ENCODE peak calls at places on chromosomes 3 and 15, in four cellular contexts. One of them, this sample, is unnamed.

GRCh38 chr3:21170964-21171363 is 580.0 kb downstream of the ZNF385D start:
- DNase-seq in A549: no peak
- DNase-seq in effector CD4-positive, alpha-beta T cell: no peak
- DNase-seq in right atrium auricular region: no peak
- DNase-seq in this sample: no peak

GRCh38 chr3:98508582-98508981 is 11.1 kb downstream of the OR5K2 start:
- DNase-seq in right atrium auricular region: no peak
- DNase-seq in A549: no peak
- DNase-seq in effector CD4-positive, alpha-beta T cell: no peak
- DNase-seq in this sample: no peak

GRCh38 chr15:43511012-43511885 is 6.2 kb upstream of the MAP1A start:
- DNase-seq in A549: peak; percentile 38
- DNase-seq in effector CD4-positive, alpha-beta T cell: no peak
- DNase-seq in right atrium auricular region: peak; percentile 55
- DNase-seq in this sample: no peak

GRCh38 chr15:34883042-34883441 is 86.5 kb downstream of the AQR start:
- DNase-seq in right atrium auricular region: no peak
- DNase-seq in effector CD4-positive, alpha-beta T cell: no peak
- DNase-seq in A549: no peak
- DNase-seq in this sample: no peak

GRCh38 chr15:39515765-39516164 is 65.1 kb upstream of the THBS1 start:
- DNase-seq in A549: no peak
- DNase-seq in effector CD4-positive, alpha-beta T cell: no peak
- DNase-seq in right atrium auricular region: no peak
- DNase-seq in this sample: no peak

GRCh38 chr3:52293491-52294319 is 6.1 kb downstream of the GLYCTK start:
- DNase-seq in effector CD4-positive, alpha-beta T cell: no peak
- DNase-seq in right atrium auricular region: no peak
- DNase-seq in A549: no peak
- DNase-seq in this sample: no peak

GRCh38 chr15:97902140-97902780 is 58.2 kb upstream of the ARRDC4 start:
- DNase-seq in right atrium auricular region: no peak
- DNase-seq in A549: no peak
- DNase-seq in effector CD4-positive, alpha-beta T cell: no peak
- DNase-seq in this sample: no peak

GRCh38 chr15:90143176-90143655 is 40.9 kb upstream of the IDH2 start:
- DNase-seq in effector CD4-positive, alpha-beta T cell: peak; percentile 33
- DNase-seq in A549: peak; percentile 91
- DNase-seq in right atrium auricular region: no peak
- DNase-seq in this sample: peak; percentile 33

GRCh38 chr15:83158393-83158792 is 49.2 kb downstream of the HDGFL3 start:
- DNase-seq in effector CD4-positive, alpha-beta T cell: no peak
- DNase-seq in A549: no peak
- DNase-seq in right atrium auricular region: no peak
- DNase-seq in this sample: no peak

GRCh38 chr15:73965730-73966103 is 26.4 kb downstream of the STOML1 start:
- DNase-seq in effector CD4-positive, alpha-beta T cell: no peak
- DNase-seq in right atrium auricular region: no peak
- DNase-seq in A549: no peak
- DNase-seq in this sample: peak; percentile 43

GRCh38 chr3:28268989-28269388 is 27.6 kb downstream of the CMC1 start:
- DNase-seq in A549: no peak
- DNase-seq in right atrium auricular region: no peak
- DNase-seq in effector CD4-positive, alpha-beta T cell: no peak
- DNase-seq in this sample: no peak

GRCh38 chr15:68228143-68228970 is 1.2 kb downstream of the CLN6 start:
- DNase-seq in A549: no peak
- DNase-seq in effector CD4-positive, alpha-beta T cell: no peak
- DNase-seq in right atrium auricular region: no peak
- DNase-seq in this sample: no peak

GRCh38 chr15:78804391-78804792 is 6.9 kb downstream of the ADAMTS7 start:
- DNase-seq in A549: no peak
- DNase-seq in effector CD4-positive, alpha-beta T cell: no peak
- DNase-seq in right atrium auricular region: no peak
- DNase-seq in this sample: no peak

GRCh38 chr15:69697913-69698312 is 245.3 kb downstream of the RPLP1 start:
- DNase-seq in effector CD4-positive, alpha-beta T cell: no peak
- DNase-seq in A549: no peak
- DNase-seq in right atrium auricular region: no peak
- DNase-seq in this sample: no peak

GRCh38 chr3:113712129-113712528 is 15.7 kb upstream of the USF3 start:
- DNase-seq in right atrium auricular region: no peak
- DNase-seq in A549: no peak
- DNase-seq in effector CD4-positive, alpha-beta T cell: no peak
- DNase-seq in this sample: no peak

GRCh38 chr15:53310709-53311108 is 448.8 kb downstream of the WDR72 start:
- DNase-seq in effector CD4-positive, alpha-beta T cell: no peak
- DNase-seq in A549: no peak
- DNase-seq in right atrium auricular region: no peak
- DNase-seq in this sample: no peak

GRCh38 chr15:78316211-78317077 is 17.0 kb upstream of the SKIC8 start:
- DNase-seq in A549: no peak
- DNase-seq in effector CD4-positive, alpha-beta T cell: no peak
- DNase-seq in right atrium auricular region: no peak
- DNase-seq in this sample: no peak

GRCh38 chr3:71245971-71246860 is 337.3 kb downstream of the FOXP1 start:
- DNase-seq in effector CD4-positive, alpha-beta T cell: no peak
- DNase-seq in right atrium auricular region: no peak
- DNase-seq in A549: no peak
- DNase-seq in this sample: no peak

GRCh38 chr15:96349933-96350292 is 19.4 kb downstream of the NR2F2 start:
- DNase-seq in effector CD4-positive, alpha-beta T cell: no peak
- DNase-seq in right atrium auricular region: no peak
- DNase-seq in A549: no peak
- DNase-seq in this sample: no peak

GRCh38 chr15:49323207-49323606 is 99.8 kb upstream of the FGF7 start:
- DNase-seq in right atrium auricular region: no peak
- DNase-seq in A549: no peak
- DNase-seq in effector CD4-positive, alpha-beta T cell: no peak
- DNase-seq in this sample: no peak

GRCh38 chr15:40115670-40116093 is 7.0 kb upstream of the BMF start:
- DNase-seq in effector CD4-positive, alpha-beta T cell: no peak
- DNase-seq in right atrium auricular region: no peak
- DNase-seq in A549: no peak
- DNase-seq in this sample: no peak

GRCh38 chr15:62901916-62902554 is 140.5 kb upstream of the TPM1 start:
- DNase-seq in right atrium auricular region: no peak
- DNase-seq in A549: no peak
- DNase-seq in effector CD4-positive, alpha-beta T cell: no peak
- DNase-seq in this sample: no peak

GRCh38 chr3:77236118-77236517 is 196.2 kb downstream of the ROBO2 start:
- DNase-seq in effector CD4-positive, alpha-beta T cell: no peak
- DNase-seq in A549: no peak
- DNase-seq in right atrium auricular region: no peak
- DNase-seq in this sample: no peak

GRCh38 chr3:134459506-134460041 is 26.2 kb downstream of the ANAPC13 start:
- DNase-seq in right atrium auricular region: no peak
- DNase-seq in A549: no peak
- DNase-seq in effector CD4-positive, alpha-beta T cell: no peak
- DNase-seq in this sample: no peak

GRCh38 chr3:23372296-23372695 is 169.2 kb downstream of the UBE2E2 start:
- DNase-seq in effector CD4-positive, alpha-beta T cell: no peak
- DNase-seq in right atrium auricular region: no peak
- DNase-seq in A549: no peak
- DNase-seq in this sample: no peak

GRCh38 chr3:195558602-195559001 is 15.5 kb upstream of the PPP1R2 start:
- DNase-seq in right atrium auricular region: no peak
- DNase-seq in effector CD4-positive, alpha-beta T cell: peak; percentile 23
- DNase-seq in A549: no peak
- DNase-seq in this sample: peak; percentile 73

GRCh38 chr3:129684270-129684669 is 77.8 kb upstream of the PLXND1 start:
- DNase-seq in right atrium auricular region: no peak
- DNase-seq in effector CD4-positive, alpha-beta T cell: no peak
- DNase-seq in A549: no peak
- DNase-seq in this sample: no peak

GRCh38 chr15:31032959-31033358 is 41.5 kb upstream of the MTMR10 start:
- DNase-seq in effector CD4-positive, alpha-beta T cell: no peak
- DNase-seq in right atrium auricular region: no peak
- DNase-seq in A549: no peak
- DNase-seq in this sample: no peak

GRCh38 chr15:92989469-92989868 is 89.3 kb downstream of the CHD2 start:
- DNase-seq in effector CD4-positive, alpha-beta T cell: no peak
- DNase-seq in right atrium auricular region: no peak
- DNase-seq in A549: no peak
- DNase-seq in this sample: no peak

GRCh38 chr3:134309987-134310700 is 59.5 kb upstream of the RYK start:
- DNase-seq in A549: no peak
- DNase-seq in right atrium auricular region: peak; percentile 51
- DNase-seq in effector CD4-positive, alpha-beta T cell: no peak
- DNase-seq in this sample: no peak